ENCODE peak calls at places on chromosomes 11 and 22, in five cellular contexts. R, P, L, O and I are unnamed samples.

GRCh38 chr11:67111261-67111660 is 7.8 kb upstream of the KDM2A start:
- DNase-seq in O (no peak), L (no peak), P (no peak), R (no peak), I (no peak)

GRCh38 chr11:71300187-71300586 is 47.8 kb upstream of the SHANK2 start:
- DNase-seq in R (no peak), L (no peak), P (no peak), O (no peak), I (no peak)

GRCh38 chr11:75919525-75919924 is 104.5 kb downstream of the UVRAG start:
- DNase-seq in L (no peak), P (no peak), R (no peak), O (no peak), I (no peak)

GRCh38 chr11:64650923-64651523 is 60.0 kb downstream of the SLC22A12 start:
- DNase-seq in O (no peak), R (peak; percentile 63), P (peak; percentile 53), L (no peak), I (no peak)

GRCh38 chr11:107385361-107385982 is 72.2 kb downstream of the CWF19L2 start:
- DNase-seq in L (no peak), R (no peak), P (peak; percentile 13), O (no peak), I (no peak)

GRCh38 chr11:126101241-126101929 is 38.7 kb upstream of the CDON start:
- DNase-seq in L (no peak), O (no peak), P (no peak), R (no peak), I (no peak)

GRCh38 chr22:47225931-47226633 is 463.6 kb downstream of the TBC1D22A start:
- DNase-seq in L (no peak), O (no peak), R (no peak), P (no peak), I (peak; percentile 41)

GRCh38 chr11:119422505-119423416 is at the start of gene THY1:
- DNase-seq in R (no peak), P (peak; percentile 36), L (no peak), O (no peak), I (no peak)

GRCh38 chr11:119832536-119832935 is 103.5 kb upstream of the NECTIN1 start:
- DNase-seq in O (peak; percentile 53), L (no peak), R (peak; percentile 8), P (peak; percentile 77), I (no peak)

GRCh38 chr11:121588747-121589146 is 136.0 kb upstream of the SORL1-AS1 start:
- DNase-seq in L (no peak), O (no peak), R (no peak), P (no peak), I (no peak)

GRCh38 chr11:45332486-45332934 is 46.4 kb upstream of the SYT13 start:
- DNase-seq in R (peak; percentile 64), L (no peak), O (no peak), P (peak; percentile 56), I (no peak)

GRCh38 chr22:46661221-46661851 is 41.1 kb downstream of the GRAMD4 start:
- DNase-seq in R (peak; percentile 58), P (no peak), O (no peak), L (no peak), I (no peak)

GRCh38 chr22:30332551-30332950 is 5.8 kb upstream of the TBC1D10A start:
- DNase-seq in L (no peak), O (no peak), R (no peak), P (no peak), I (no peak)

GRCh38 chr11:72840780-72841179 is 26.6 kb downstream of the ATG16L2 start:
- DNase-seq in P (no peak), R (no peak), L (no peak), O (no peak), I (no peak)

GRCh38 chr11:86449993-86450629 is 75.4 kb downstream of the CCDC81 start:
- DNase-seq in O (no peak), R (no peak), P (no peak), L (no peak), I (no peak)
- H3K27ac ChIP-seq in O (no peak overlapping the region), R (no peak overlapping the region), P (no peak overlapping the region), L (no peak overlapping the region), I (no peak overlapping the region)

GRCh38 chr11:2150206-2150847 is 10.7 kb downstream of the INS start:
- DNase-seq in P (peak; percentile 68), L (no peak), O (no peak), R (peak; percentile 55), I (no peak)
- H3K4me1 ChIP-seq in P (peaks cover 23% of the 10 kb centered on the region), L (peaks cover 13% of the 10 kb centered on the region), O (peaks cover 8% of the 10 kb centered on the region), R (no peaks in the 10 kb centered on the region), I (peaks cover 5% of the 10 kb centered on the region)

GRCh38 chr11:115217726-115218311 is 286.4 kb downstream of the CADM1 start:
- DNase-seq in L (no peak), O (no peak), R (no peak), P (no peak), I (no peak)

GRCh38 chr11:115214644-115215305 is 289.4 kb downstream of the CADM1 start:
- DNase-seq in P (no peak), O (no peak), R (no peak), L (no peak), I (no peak)

GRCh38 chr11:115213007-115213406 is 291.2 kb downstream of the CADM1 start:
- DNase-seq in O (no peak), R (no peak), P (no peak), L (no peak), I (no peak)

GRCh38 chr11:115219378-115219777 is 284.8 kb downstream of the CADM1 start:
- DNase-seq in L (no peak), R (no peak), P (no peak), O (no peak), I (no peak)

DNA sequence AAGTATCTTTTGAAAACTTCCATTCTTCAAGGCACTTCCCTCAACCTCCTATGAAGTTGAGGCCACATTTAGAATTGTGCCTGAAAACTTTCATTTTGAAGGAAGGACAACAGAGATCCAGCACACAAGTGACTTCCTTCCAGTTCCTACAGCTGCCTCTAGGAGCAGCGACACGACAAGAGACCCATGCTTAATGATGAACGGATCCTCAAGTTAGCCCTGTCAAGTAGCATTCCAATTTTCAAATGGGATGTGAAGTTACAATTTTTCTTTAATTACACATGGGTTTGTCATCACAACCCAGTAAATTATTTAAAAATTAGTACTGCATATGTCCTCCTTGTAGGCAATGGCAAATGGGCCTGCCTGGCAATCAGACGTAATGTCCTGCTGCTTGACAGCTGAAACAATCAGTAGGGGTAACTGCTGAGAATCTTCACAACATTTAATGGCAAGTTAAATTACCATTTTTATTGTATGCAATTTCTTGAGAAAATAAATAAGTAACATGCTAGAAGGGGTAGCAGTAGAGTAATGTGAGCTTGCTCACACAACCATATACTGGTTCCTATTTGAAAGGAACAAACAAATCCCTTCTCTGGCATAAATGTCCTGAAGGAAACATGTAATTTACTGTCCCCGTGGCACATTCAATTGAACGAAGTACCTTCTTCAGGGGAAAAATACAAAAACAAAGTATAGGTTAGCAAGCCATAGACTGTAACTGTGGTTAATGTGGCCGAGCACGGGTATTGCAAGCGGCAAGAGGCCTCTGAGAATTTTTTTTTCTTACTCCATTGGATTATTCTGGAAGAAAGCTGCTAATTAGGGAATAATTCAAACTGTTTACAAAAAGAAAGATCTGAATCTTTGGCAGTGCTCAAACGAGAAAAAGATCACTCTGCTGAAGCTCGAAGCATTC is 288.3 kb downstream of the CADM1 start:
- DNase-seq in O (no peak), R (peak; percentile 1), P (peak; percentile 11), L (no peak), I (no peak)
- TF ChIP-seq CTCF in O (peak; percentile 13), R (no peak), P (peak; percentile 17), L (peak; percentile 7), I (no peak)

GRCh38 chr11:2096001-2096918 is 42.9 kb downstream of the IGF2 start:
- DNase-seq in P (no peak), L (no peak), R (no peak), O (no peak), I (peak; percentile 68)
- H3K27ac ChIP-seq in P (peak overlapping the region; percentile 92), L (no peak overlapping the region), R (no peak overlapping the region), O (peak overlapping the region; percentile 65), I (no peak overlapping the region)

GRCh38 chr11:100635194-100635593 is 51.9 kb upstream of the ARHGAP42 start:
- DNase-seq in O (no peak), L (no peak), P (no peak), R (no peak), I (no peak)
- H3K4me1 ChIP-seq in O (no peaks in the 10 kb centered on the region), L (peaks cover 13% of the 10 kb centered on the region), P (peaks cover 14% of the 10 kb centered on the region), R (peaks cover 19% of the 10 kb centered on the region), I (peaks cover 9% of the 10 kb centered on the region)